ENCODE peak calls at places on chromosomes 13 and 19, in seven cellular contexts. T is body of pancreas; C is naive thymus-derived CD4-positive, alpha-beta T cell; P is foreskin keratinocyte; Z is stomach; A is IMR-90; L is epithelial cell of prostate. S is an unnamed sample.

GRCh38 chr19:14305706-14306105 is 75.5 kb upstream of the ADGRE5 start:
- DNase-seq in T (no peak), C (no peak), P (no peak), Z (no peak), A (no peak), L (no peak), S (no peak)

GRCh38 chr13:95540848-95541247 is 11.7 kb upstream of the CLDN10 start:
- DNase-seq in T (peak), C (no peak), P (no peak), Z (no peak), A (no peak), L (no peak), S (peak)

GRCh38 chr13:44111701-44112100 is 232.0 kb downstream of the LACC1 start:
- DNase-seq in T (no peak), C (no peak), P (no peak), Z (no peak), A (no peak), L (no peak), S (no peak)

GRCh38 chr19:2540646-2541454 is 64.9 kb downstream of the GADD45B start:
- DNase-seq in T (peak), C (no peak), P (peak), Z (peak), A (peak), L (peak), S (peak)

GRCh38 chr19:2051771-2052704 is 994 bp upstream of the MKNK2 start:
- DNase-seq in T (peak), C (peak), P (peak), Z (peak), A (no peak), L (no peak), S (no peak)

GRCh38 chr19:17337675-17338439 is 504 bp downstream of the GTPBP3 start:
- DNase-seq in T (no peak), C (no peak), P (peak), Z (no peak), A (no peak), L (no peak), S (no peak)

GRCh38 chr13:26050568-26051230 is 1.1 kb downstream of the SHISA2 start:
- DNase-seq in T (no peak), C (peak), P (peak), Z (peak), A (no peak), L (no peak), S (peak)

GRCh38 chr19:38784224-38784623 is 4.8 kb upstream of the LGALS7B start:
- DNase-seq in T (no peak), C (no peak), P (no peak), Z (no peak), A (peak), L (no peak), S (no peak)

GRCh38 chr13:95679722-95680121 is 2.8 kb downstream of the DNAJC3 start:
- DNase-seq in T (no peak), C (no peak), P (no peak), Z (no peak), A (no peak), L (no peak), S (no peak)

GRCh38 chr13:112741835-112742570 is 52.2 kb downstream of the ATP11A start:
- DNase-seq in T (no peak), C (no peak), P (no peak), Z (no peak), A (no peak), L (no peak), S (no peak)

GRCh38 chr13:109949395-109949794 is 163.0 kb upstream of the IRS2 start:
- DNase-seq in T (no peak), C (no peak), P (no peak), Z (no peak), A (peak), L (no peak), S (no peak)

GRCh38 chr13:41299316-41300094 is 11.6 kb upstream of the NAA16 start:
- DNase-seq in T (no peak), C (no peak), P (no peak), Z (no peak), A (no peak), L (no peak), S (no peak)

GRCh38 chr19:31223805-31224534 is 125.3 kb downstream of the TSHZ3 start:
- DNase-seq in T (no peak), C (no peak), P (peak), Z (no peak), A (peak), L (no peak), S (peak)

GRCh38 chr13:22693691-22694090 is 487.1 kb upstream of the SGCG start:
- DNase-seq in T (no peak), C (no peak), P (no peak), Z (no peak), A (no peak), L (no peak), S (no peak)

GRCh38 chr19:13036366-13036976 is 41.2 kb downstream of the NFIX start:
- DNase-seq in T (no peak), C (no peak), P (peak), Z (peak), A (peak), L (no peak), S (peak)

GRCh38 chr19:44758596-44758995 is 10.1 kb downstream of the BCL3 start:
- DNase-seq in T (no peak), C (no peak), P (no peak), Z (no peak), A (no peak), L (no peak), S (no peak)

GRCh38 chr13:59391696-59392095 is 772.0 kb downstream of the DIAPH3 start:
- DNase-seq in T (peak), C (peak), P (peak), Z (peak), A (peak), L (peak), S (peak)

GRCh38 chr19:1826557-1827521 is 14.8 kb upstream of the ATP8B3 start:
- DNase-seq in T (no peak), C (no peak), P (no peak), Z (no peak), A (no peak), L (no peak), S (no peak)

GRCh38 chr13:103471896-103472295 is 405.7 kb upstream of the SLC10A2 start:
- DNase-seq in T (no peak), C (no peak), P (peak), Z (no peak), A (no peak), L (no peak), S (no peak)

GRCh38 chr13:73671011-73671410 is 463.2 kb downstream of the KLF12 start:
- DNase-seq in T (no peak), C (no peak), P (no peak), Z (no peak), A (no peak), L (no peak), S (no peak)

GRCh38 chr19:1907563-1908363 is 2.6 kb downstream of the ADAT3 start:
- DNase-seq in T (peak), C (no peak), P (peak), Z (peak), A (no peak), L (no peak), S (peak)

GRCh38 chr19:40603071-40603718 is 2.0 kb downstream of the LTBP4 start:
- DNase-seq in T (no peak), C (no peak), P (peak), Z (no peak), A (peak), L (no peak), S (no peak)

GRCh38 chr19:5644051-5644450 is 21.2 kb downstream of the SAFB start:
- DNase-seq in T (no peak), C (no peak), P (no peak), Z (no peak), A (peak), L (no peak), S (no peak)

GRCh38 chr19:1213391-1214286 is 8.1 kb downstream of the STK11 start:
- DNase-seq in T (peak), C (peak), P (peak), Z (peak), A (peak), L (peak), S (no peak)

GRCh38 chr19:16419671-16420394 is 51.9 kb downstream of the EPS15L1 start:
- DNase-seq in T (no peak), C (no peak), P (no peak), Z (no peak), A (no peak), L (no peak), S (no peak)

GRCh38 chr13:111048387-111048786 is 66.7 kb upstream of the ARHGEF7 start:
- DNase-seq in T (no peak), C (no peak), P (no peak), Z (no peak), A (no peak), L (no peak), S (no peak)

DNA sequence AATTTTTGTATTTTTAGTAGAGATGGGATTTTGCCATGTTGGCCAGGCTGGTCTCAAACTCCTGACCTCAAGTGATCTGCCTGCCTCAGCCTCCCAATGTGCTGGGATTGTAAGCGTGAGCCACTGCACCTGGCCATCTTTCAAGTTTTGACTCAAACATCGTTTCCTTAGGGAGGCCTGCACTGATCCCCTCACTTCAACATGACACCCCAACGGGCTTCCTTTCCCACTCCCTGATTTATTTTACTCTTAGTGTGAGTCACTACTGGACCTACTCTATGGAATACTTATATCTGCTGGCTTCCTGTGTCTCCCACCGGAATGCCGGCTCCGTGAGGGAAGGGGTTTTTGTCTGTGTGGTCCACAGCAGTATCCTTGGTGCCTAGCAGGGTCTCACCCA is 4.5 kb upstream of the ADAMTS10 start:
- DNase-seq in T (no peak), C (no peak), P (no peak), Z (no peak), A (peak), L (no peak), S (no peak)
- H3K27ac ChIP-seq in T (no peak), C (no peak), P (no peak), Z (no peak), A (peak), L (no peak), S (no peak)

GRCh38 chr19:55273978-55274707 is 5.8 kb downstream of the HSPBP1 start:
- DNase-seq in T (no peak), C (no peak), P (no peak), Z (no peak), A (no peak), L (no peak), S (no peak)
- H3K27ac ChIP-seq in T (no peak), C (no peak), P (no peak), Z (no peak), A (no peak), L (no peak), S (no peak)

GRCh38 chr13:114298866-114299265 is 15.4 kb upstream of the CHAMP1 start:
- DNase-seq in T (no peak), C (no peak), P (no peak), Z (no peak), A (no peak), L (no peak), S (no peak)

GRCh38 chr13:114299604-114300305 is 14.5 kb upstream of the CHAMP1 start:
- DNase-seq in T (no peak), C (no peak), P (no peak), Z (no peak), A (no peak), L (no peak), S (no peak)

GRCh38 chr13:114296448-114296847 is 15.0 kb downstream of the UPF3A start:
- DNase-seq in T (no peak), C (no peak), P (no peak), Z (no peak), A (no peak), L (no peak), S (no peak)

DNA sequence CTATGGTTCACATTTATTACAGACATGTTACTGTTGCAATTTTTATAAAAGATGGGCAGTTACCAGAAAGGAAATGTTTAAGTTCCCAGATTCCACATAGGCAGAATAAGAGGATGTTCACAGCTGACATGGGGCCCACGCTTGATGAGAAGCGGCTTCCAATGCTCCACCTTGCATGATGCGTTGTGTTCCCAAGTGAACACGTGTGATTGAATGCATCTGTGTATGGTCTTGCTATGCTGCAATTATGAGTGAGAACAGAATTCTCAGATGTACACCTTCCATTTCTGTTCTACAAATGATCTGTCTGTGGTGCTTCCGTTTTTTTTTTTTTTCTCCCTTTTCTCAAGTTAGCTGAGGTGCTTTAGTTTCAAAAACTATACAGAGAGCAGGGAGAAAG is 15.5 kb downstream of the UPF3A start:
- DNase-seq in T (no peak), C (no peak), P (no peak), Z (no peak), A (no peak), L (no peak), S (no peak)
- H3K27ac ChIP-seq in T (no peak), C (no peak), P (no peak), Z (no peak), A (no peak), L (no peak), S (no peak)

GRCh38 chr19:35744688-35745327 is 410 bp downstream of the U2AF1L4 start:
- DNase-seq in T (peak), C (peak), P (peak), Z (peak), A (peak), L (peak), S (peak)
- H3K27ac ChIP-seq in T (peak), C (peak), P (peak), Z (peak), A (peak), L (peak), S (peak)

DNA sequence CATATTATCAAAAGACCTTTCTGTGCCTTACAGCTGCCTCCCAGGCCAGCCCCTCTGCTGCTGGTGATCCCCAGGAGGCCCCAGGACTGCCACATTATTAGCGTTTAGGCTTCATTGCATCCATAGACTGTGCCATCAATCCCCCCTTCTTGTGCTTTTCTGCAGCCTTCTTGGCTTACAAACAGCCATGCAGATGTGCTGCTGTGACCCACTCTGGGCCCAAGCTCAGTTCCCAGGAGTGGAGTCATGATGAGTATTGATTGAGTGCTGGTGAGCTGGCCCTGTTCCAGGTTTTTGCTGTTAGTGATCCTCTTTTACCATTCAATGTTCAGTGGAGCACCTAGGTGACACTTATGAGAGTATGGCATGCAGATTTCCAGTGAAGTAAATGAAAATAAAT is 59.9 kb upstream of the SLAIN1 start:
- DNase-seq in T (no peak), C (no peak), P (no peak), Z (no peak), A (no peak), L (no peak), S (no peak)
- H3K27ac ChIP-seq in T (no peak), C (no peak), P (no peak), Z (no peak), A (no peak), L (no peak), S (no peak)

DNA sequence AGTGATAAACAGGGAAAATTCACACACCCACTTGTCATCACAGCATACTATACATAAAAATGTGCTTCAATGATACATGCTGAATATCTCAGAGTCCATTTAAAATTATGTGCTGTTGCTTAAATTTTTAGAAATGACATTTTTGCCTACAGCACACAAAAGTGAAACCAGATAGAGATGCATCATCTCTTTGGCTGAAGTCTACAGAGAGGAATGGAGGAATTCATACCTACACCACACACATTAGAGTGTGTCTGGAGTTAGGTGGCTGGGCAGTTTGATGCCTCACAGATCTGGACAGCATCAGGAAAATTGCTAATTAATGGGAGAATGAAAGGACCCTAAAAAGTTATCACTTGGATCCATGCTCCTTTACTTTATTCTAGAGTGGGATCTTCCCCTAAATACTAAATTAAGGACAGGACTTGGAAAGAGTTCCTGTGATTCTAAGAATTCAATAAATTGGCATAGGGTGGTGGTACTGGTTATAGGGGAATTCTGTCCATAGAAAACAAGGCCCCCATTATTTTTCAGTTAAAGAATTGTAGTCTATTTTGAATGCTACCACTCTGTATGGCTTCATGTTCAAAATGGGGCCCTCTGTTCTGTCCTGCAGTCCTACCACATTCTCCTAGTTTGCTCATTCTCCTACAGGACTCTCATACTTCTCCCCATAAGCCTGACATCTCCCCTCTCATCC is 41.3 kb downstream of the RCBTB2 start:
- DNase-seq in T (no peak), C (no peak), P (no peak), Z (no peak), A (peak), L (no peak), S (no peak)
- H3K27ac ChIP-seq in T (no peak), C (peak), P (no peak), Z (peak), A (no peak), L (no peak), S (no peak)

S was measured in SJCRH30.